ENCODE peak calls at places on chromosomes 1 and 21, in ten cellular contexts. One of them, this sample, is unnamed.

GRCh38 chr1:59730759-59731478 is 83.8 kb upstream of the HOOK1 start:
- DNase-seq in fibroblast of lung: peak
- DNase-seq in stimulated activated naive CD8-positive, alpha-beta T cell treated with anti-CD3 and anti-CD28 coated beads, Interleukin-15, Interleukin-2, amounts not matched to agents 100 U/mL and 50 U/mL, for 24 hours: no peak
- DNase-seq in stimulated activated CD8-positive, alpha-beta memory T cell treated with anti-CD3 and anti-CD28 coated beads, Interleukin-15, amount 100 ng/mL, for 24 hours: no peak
- DNase-seq in Peyer's patch: no peak
- DNase-seq in iPS-NIHi11: no peak
- DNase-seq in NCI-H82: no peak
- DNase-seq in progenitor cell of endocrine pancreas: no peak
- DNase-seq in EL: peak
- DNase-seq in HFF-Myc: peak
- DNase-seq in this sample: no peak

GRCh38 chr1:31938184-31938975 is at the start of gene PTP4A2:
- DNase-seq in iPS-NIHi11: peak
- DNase-seq in fibroblast of lung: peak
- DNase-seq in NCI-H82: peak
- DNase-seq in EL: peak
- DNase-seq in stimulated activated naive CD8-positive, alpha-beta T cell treated with anti-CD3 and anti-CD28 coated beads, Interleukin-15, Interleukin-2, amounts not matched to agents 100 U/mL and 50 U/mL, for 24 hours: peak
- DNase-seq in HFF-Myc: peak
- DNase-seq in Peyer's patch: peak
- DNase-seq in stimulated activated CD8-positive, alpha-beta memory T cell treated with anti-CD3 and anti-CD28 coated beads, Interleukin-15, amount 100 ng/mL, for 24 hours: peak
- DNase-seq in progenitor cell of endocrine pancreas: peak
- DNase-seq in this sample: peak

GRCh38 chr1:232179896-232180760 is 449.8 kb downstream of the SIPA1L2 start:
- DNase-seq in stimulated activated naive CD8-positive, alpha-beta T cell treated with anti-CD3 and anti-CD28 coated beads, Interleukin-15, Interleukin-2, amounts not matched to agents 100 U/mL and 50 U/mL, for 24 hours: no peak
- DNase-seq in stimulated activated CD8-positive, alpha-beta memory T cell treated with anti-CD3 and anti-CD28 coated beads, Interleukin-15, amount 100 ng/mL, for 24 hours: no peak
- DNase-seq in HFF-Myc: no peak
- DNase-seq in Peyer's patch: no peak
- DNase-seq in fibroblast of lung: no peak
- DNase-seq in progenitor cell of endocrine pancreas: no peak
- DNase-seq in iPS-NIHi11: no peak
- DNase-seq in EL: no peak
- DNase-seq in NCI-H82: no peak
- DNase-seq in this sample: no peak

GRCh38 chr1:2546515-2547209 is 9.5 kb upstream of the TNFRSF14 start:
- DNase-seq in Peyer's patch: peak
- DNase-seq in stimulated activated naive CD8-positive, alpha-beta T cell treated with anti-CD3 and anti-CD28 coated beads, Interleukin-15, Interleukin-2, amounts not matched to agents 100 U/mL and 50 U/mL, for 24 hours: peak
- DNase-seq in iPS-NIHi11: peak
- DNase-seq in fibroblast of lung: peak
- DNase-seq in stimulated activated CD8-positive, alpha-beta memory T cell treated with anti-CD3 and anti-CD28 coated beads, Interleukin-15, amount 100 ng/mL, for 24 hours: no peak
- DNase-seq in HFF-Myc: no peak
- DNase-seq in NCI-H82: peak
- DNase-seq in progenitor cell of endocrine pancreas: peak
- DNase-seq in EL: peak
- DNase-seq in this sample: peak

GRCh38 chr1:53608676-53609075 is 130.3 kb downstream of the GLIS1 start:
- DNase-seq in HFF-Myc: no peak
- DNase-seq in EL: peak
- DNase-seq in iPS-NIHi11: no peak
- DNase-seq in NCI-H82: no peak
- DNase-seq in stimulated activated CD8-positive, alpha-beta memory T cell treated with anti-CD3 and anti-CD28 coated beads, Interleukin-15, amount 100 ng/mL, for 24 hours: no peak
- DNase-seq in fibroblast of lung: no peak
- DNase-seq in progenitor cell of endocrine pancreas: no peak
- DNase-seq in stimulated activated naive CD8-positive, alpha-beta T cell treated with anti-CD3 and anti-CD28 coated beads, Interleukin-15, Interleukin-2, amounts not matched to agents 100 U/mL and 50 U/mL, for 24 hours: no peak
- DNase-seq in Peyer's patch: no peak
- DNase-seq in this sample: no peak

GRCh38 chr1:179194068-179194537 is 35.4 kb downstream of the ABL2 start:
- DNase-seq in Peyer's patch: no peak
- DNase-seq in HFF-Myc: no peak
- DNase-seq in EL: no peak
- DNase-seq in iPS-NIHi11: no peak
- DNase-seq in stimulated activated naive CD8-positive, alpha-beta T cell treated with anti-CD3 and anti-CD28 coated beads, Interleukin-15, Interleukin-2, amounts not matched to agents 100 U/mL and 50 U/mL, for 24 hours: no peak
- DNase-seq in NCI-H82: no peak
- DNase-seq in stimulated activated CD8-positive, alpha-beta memory T cell treated with anti-CD3 and anti-CD28 coated beads, Interleukin-15, amount 100 ng/mL, for 24 hours: no peak
- DNase-seq in fibroblast of lung: no peak
- DNase-seq in progenitor cell of endocrine pancreas: no peak
- DNase-seq in this sample: no peak

GRCh38 chr1:57101171-57101570 is 135.4 kb upstream of the C8B start:
- DNase-seq in fibroblast of lung: peak
- DNase-seq in NCI-H82: no peak
- DNase-seq in stimulated activated naive CD8-positive, alpha-beta T cell treated with anti-CD3 and anti-CD28 coated beads, Interleukin-15, Interleukin-2, amounts not matched to agents 100 U/mL and 50 U/mL, for 24 hours: no peak
- DNase-seq in progenitor cell of endocrine pancreas: no peak
- DNase-seq in iPS-NIHi11: no peak
- DNase-seq in HFF-Myc: no peak
- DNase-seq in stimulated activated CD8-positive, alpha-beta memory T cell treated with anti-CD3 and anti-CD28 coated beads, Interleukin-15, amount 100 ng/mL, for 24 hours: no peak
- DNase-seq in Peyer's patch: no peak
- DNase-seq in EL: no peak
- DNase-seq in this sample: no peak

GRCh38 chr1:203338335-203339036 is 12.4 kb downstream of the FMOD start:
- DNase-seq in stimulated activated CD8-positive, alpha-beta memory T cell treated with anti-CD3 and anti-CD28 coated beads, Interleukin-15, amount 100 ng/mL, for 24 hours: no peak
- DNase-seq in iPS-NIHi11: peak
- DNase-seq in HFF-Myc: peak
- DNase-seq in EL: peak
- DNase-seq in NCI-H82: peak
- DNase-seq in fibroblast of lung: peak
- DNase-seq in Peyer's patch: peak
- DNase-seq in progenitor cell of endocrine pancreas: peak
- DNase-seq in stimulated activated naive CD8-positive, alpha-beta T cell treated with anti-CD3 and anti-CD28 coated beads, Interleukin-15, Interleukin-2, amounts not matched to agents 100 U/mL and 50 U/mL, for 24 hours: peak
- DNase-seq in this sample: peak

GRCh38 chr1:108057536-108057935 is 92.6 kb upstream of the VAV3 start:
- DNase-seq in iPS-NIHi11: peak
- DNase-seq in EL: no peak
- DNase-seq in stimulated activated naive CD8-positive, alpha-beta T cell treated with anti-CD3 and anti-CD28 coated beads, Interleukin-15, Interleukin-2, amounts not matched to agents 100 U/mL and 50 U/mL, for 24 hours: no peak
- DNase-seq in fibroblast of lung: no peak
- DNase-seq in Peyer's patch: no peak
- DNase-seq in HFF-Myc: no peak
- DNase-seq in stimulated activated CD8-positive, alpha-beta memory T cell treated with anti-CD3 and anti-CD28 coated beads, Interleukin-15, amount 100 ng/mL, for 24 hours: no peak
- DNase-seq in NCI-H82: peak
- DNase-seq in progenitor cell of endocrine pancreas: no peak
- DNase-seq in this sample: peak

GRCh38 chr1:205565799-205566198 is 61.3 kb downstream of the CDK18 start:
- DNase-seq in NCI-H82: no peak
- DNase-seq in fibroblast of lung: no peak
- DNase-seq in stimulated activated naive CD8-positive, alpha-beta T cell treated with anti-CD3 and anti-CD28 coated beads, Interleukin-15, Interleukin-2, amounts not matched to agents 100 U/mL and 50 U/mL, for 24 hours: no peak
- DNase-seq in Peyer's patch: no peak
- DNase-seq in progenitor cell of endocrine pancreas: no peak
- DNase-seq in EL: no peak
- DNase-seq in HFF-Myc: no peak
- DNase-seq in iPS-NIHi11: no peak
- DNase-seq in stimulated activated CD8-positive, alpha-beta memory T cell treated with anti-CD3 and anti-CD28 coated beads, Interleukin-15, amount 100 ng/mL, for 24 hours: no peak
- DNase-seq in this sample: no peak

GRCh38 chr1:50527249-50527986 is 104.2 kb upstream of the DMRTA2 start:
- DNase-seq in EL: no peak
- DNase-seq in iPS-NIHi11: no peak
- DNase-seq in stimulated activated CD8-positive, alpha-beta memory T cell treated with anti-CD3 and anti-CD28 coated beads, Interleukin-15, amount 100 ng/mL, for 24 hours: no peak
- DNase-seq in progenitor cell of endocrine pancreas: no peak
- DNase-seq in NCI-H82: no peak
- DNase-seq in Peyer's patch: no peak
- DNase-seq in HFF-Myc: no peak
- DNase-seq in stimulated activated naive CD8-positive, alpha-beta T cell treated with anti-CD3 and anti-CD28 coated beads, Interleukin-15, Interleukin-2, amounts not matched to agents 100 U/mL and 50 U/mL, for 24 hours: no peak
- DNase-seq in fibroblast of lung: no peak
- DNase-seq in this sample: no peak

GRCh38 chr1:61914823-61915482 is 172.7 kb downstream of the PATJ start:
- DNase-seq in stimulated activated CD8-positive, alpha-beta memory T cell treated with anti-CD3 and anti-CD28 coated beads, Interleukin-15, amount 100 ng/mL, for 24 hours: no peak
- DNase-seq in fibroblast of lung: peak
- DNase-seq in progenitor cell of endocrine pancreas: no peak
- DNase-seq in HFF-Myc: no peak
- DNase-seq in NCI-H82: no peak
- DNase-seq in Peyer's patch: no peak
- DNase-seq in EL: no peak
- DNase-seq in iPS-NIHi11: no peak
- DNase-seq in stimulated activated naive CD8-positive, alpha-beta T cell treated with anti-CD3 and anti-CD28 coated beads, Interleukin-15, Interleukin-2, amounts not matched to agents 100 U/mL and 50 U/mL, for 24 hours: no peak
- DNase-seq in this sample: peak

GRCh38 chr1:235027076-235027861 is 101.4 kb downstream of the TOMM20 start:
- DNase-seq in fibroblast of lung: no peak
- DNase-seq in HFF-Myc: no peak
- DNase-seq in NCI-H82: no peak
- DNase-seq in Peyer's patch: no peak
- DNase-seq in stimulated activated CD8-positive, alpha-beta memory T cell treated with anti-CD3 and anti-CD28 coated beads, Interleukin-15, amount 100 ng/mL, for 24 hours: no peak
- DNase-seq in stimulated activated naive CD8-positive, alpha-beta T cell treated with anti-CD3 and anti-CD28 coated beads, Interleukin-15, Interleukin-2, amounts not matched to agents 100 U/mL and 50 U/mL, for 24 hours: peak
- DNase-seq in iPS-NIHi11: no peak
- DNase-seq in progenitor cell of endocrine pancreas: no peak
- DNase-seq in EL: no peak
- DNase-seq in this sample: no peak

GRCh38 chr1:45945426-45945825 is 142.0 kb downstream of the MAST2 start:
- DNase-seq in NCI-H82: peak
- DNase-seq in stimulated activated CD8-positive, alpha-beta memory T cell treated with anti-CD3 and anti-CD28 coated beads, Interleukin-15, amount 100 ng/mL, for 24 hours: no peak
- DNase-seq in progenitor cell of endocrine pancreas: no peak
- DNase-seq in HFF-Myc: no peak
- DNase-seq in Peyer's patch: no peak
- DNase-seq in fibroblast of lung: peak
- DNase-seq in EL: peak
- DNase-seq in iPS-NIHi11: no peak
- DNase-seq in stimulated activated naive CD8-positive, alpha-beta T cell treated with anti-CD3 and anti-CD28 coated beads, Interleukin-15, Interleukin-2, amounts not matched to agents 100 U/mL and 50 U/mL, for 24 hours: no peak
- DNase-seq in this sample: no peak

GRCh38 chr1:211323156-211324063 is 3.2 kb upstream of the TRAF5 start:
- DNase-seq in stimulated activated CD8-positive, alpha-beta memory T cell treated with anti-CD3 and anti-CD28 coated beads, Interleukin-15, amount 100 ng/mL, for 24 hours: no peak
- DNase-seq in fibroblast of lung: peak
- DNase-seq in progenitor cell of endocrine pancreas: no peak
- DNase-seq in iPS-NIHi11: peak
- DNase-seq in stimulated activated naive CD8-positive, alpha-beta T cell treated with anti-CD3 and anti-CD28 coated beads, Interleukin-15, Interleukin-2, amounts not matched to agents 100 U/mL and 50 U/mL, for 24 hours: peak
- DNase-seq in NCI-H82: peak
- DNase-seq in Peyer's patch: peak
- DNase-seq in EL: peak
- DNase-seq in HFF-Myc: no peak
- DNase-seq in this sample: peak

GRCh38 chr1:30407030-30407861 is 316.1 kb downstream of the MATN1 start:
- DNase-seq in iPS-NIHi11: peak
- DNase-seq in fibroblast of lung: peak
- DNase-seq in progenitor cell of endocrine pancreas: peak
- DNase-seq in EL: no peak
- DNase-seq in NCI-H82: no peak
- DNase-seq in stimulated activated CD8-positive, alpha-beta memory T cell treated with anti-CD3 and anti-CD28 coated beads, Interleukin-15, amount 100 ng/mL, for 24 hours: no peak
- DNase-seq in Peyer's patch: peak
- DNase-seq in stimulated activated naive CD8-positive, alpha-beta T cell treated with anti-CD3 and anti-CD28 coated beads, Interleukin-15, Interleukin-2, amounts not matched to agents 100 U/mL and 50 U/mL, for 24 hours: no peak
- DNase-seq in HFF-Myc: no peak
- DNase-seq in this sample: no peak

GRCh38 chr21:36005018-36005417 is 55.3 kb downstream of the SETD4 start:
- DNase-seq in iPS-NIHi11: no peak
- DNase-seq in EL: no peak
- DNase-seq in NCI-H82: no peak
- DNase-seq in fibroblast of lung: no peak
- DNase-seq in progenitor cell of endocrine pancreas: no peak
- DNase-seq in Peyer's patch: no peak
- DNase-seq in stimulated activated CD8-positive, alpha-beta memory T cell treated with anti-CD3 and anti-CD28 coated beads, Interleukin-15, amount 100 ng/mL, for 24 hours: no peak
- DNase-seq in stimulated activated naive CD8-positive, alpha-beta T cell treated with anti-CD3 and anti-CD28 coated beads, Interleukin-15, Interleukin-2, amounts not matched to agents 100 U/mL and 50 U/mL, for 24 hours: no peak
- DNase-seq in HFF-Myc: no peak
- DNase-seq in this sample: no peak

GRCh38 chr1:93749894-93750301 is 68.3 kb upstream of the BCAR3 start:
- DNase-seq in NCI-H82: peak
- DNase-seq in Peyer's patch: no peak
- DNase-seq in progenitor cell of endocrine pancreas: no peak
- DNase-seq in EL: no peak
- DNase-seq in HFF-Myc: no peak
- DNase-seq in stimulated activated naive CD8-positive, alpha-beta T cell treated with anti-CD3 and anti-CD28 coated beads, Interleukin-15, Interleukin-2, amounts not matched to agents 100 U/mL and 50 U/mL, for 24 hours: no peak
- DNase-seq in stimulated activated CD8-positive, alpha-beta memory T cell treated with anti-CD3 and anti-CD28 coated beads, Interleukin-15, amount 100 ng/mL, for 24 hours: no peak
- DNase-seq in iPS-NIHi11: peak
- DNase-seq in fibroblast of lung: no peak
- DNase-seq in this sample: no peak

GRCh38 chr1:50279622-50280320 is 143.5 kb downstream of the DMRTA2 start:
- DNase-seq in iPS-NIHi11: peak
- DNase-seq in Peyer's patch: no peak
- DNase-seq in NCI-H82: peak
- DNase-seq in EL: no peak
- DNase-seq in HFF-Myc: no peak
- DNase-seq in fibroblast of lung: peak
- DNase-seq in stimulated activated CD8-positive, alpha-beta memory T cell treated with anti-CD3 and anti-CD28 coated beads, Interleukin-15, amount 100 ng/mL, for 24 hours: no peak
- DNase-seq in progenitor cell of endocrine pancreas: peak
- DNase-seq in stimulated activated naive CD8-positive, alpha-beta T cell treated with anti-CD3 and anti-CD28 coated beads, Interleukin-15, Interleukin-2, amounts not matched to agents 100 U/mL and 50 U/mL, for 24 hours: peak
- DNase-seq in this sample: peak

GRCh38 chr1:160127865-160128523 is 12.4 kb downstream of the ATP1A2 start:
- DNase-seq in stimulated activated CD8-positive, alpha-beta memory T cell treated with anti-CD3 and anti-CD28 coated beads, Interleukin-15, amount 100 ng/mL, for 24 hours: no peak
- DNase-seq in EL: peak
- DNase-seq in Peyer's patch: no peak
- DNase-seq in stimulated activated naive CD8-positive, alpha-beta T cell treated with anti-CD3 and anti-CD28 coated beads, Interleukin-15, Interleukin-2, amounts not matched to agents 100 U/mL and 50 U/mL, for 24 hours: no peak
- DNase-seq in iPS-NIHi11: no peak
- DNase-seq in progenitor cell of endocrine pancreas: no peak
- DNase-seq in HFF-Myc: no peak
- DNase-seq in fibroblast of lung: peak
- DNase-seq in NCI-H82: no peak
- DNase-seq in this sample: no peak

GRCh38 chr1:115949156-115949555 is 27.2 kb upstream of the SLC22A15 start:
- DNase-seq in progenitor cell of endocrine pancreas: no peak
- DNase-seq in stimulated activated naive CD8-positive, alpha-beta T cell treated with anti-CD3 and anti-CD28 coated beads, Interleukin-15, Interleukin-2, amounts not matched to agents 100 U/mL and 50 U/mL, for 24 hours: no peak
- DNase-seq in stimulated activated CD8-positive, alpha-beta memory T cell treated with anti-CD3 and anti-CD28 coated beads, Interleukin-15, amount 100 ng/mL, for 24 hours: no peak
- DNase-seq in iPS-NIHi11: no peak
- DNase-seq in NCI-H82: no peak
- DNase-seq in HFF-Myc: no peak
- DNase-seq in Peyer's patch: no peak
- DNase-seq in EL: peak
- DNase-seq in fibroblast of lung: no peak
- DNase-seq in this sample: no peak

GRCh38 chr1:150243003-150243402 is 7.1 kb upstream of the ANP32E start:
- DNase-seq in stimulated activated CD8-positive, alpha-beta memory T cell treated with anti-CD3 and anti-CD28 coated beads, Interleukin-15, amount 100 ng/mL, for 24 hours: no peak
- DNase-seq in fibroblast of lung: no peak
- DNase-seq in EL: no peak
- DNase-seq in NCI-H82: no peak
- DNase-seq in Peyer's patch: no peak
- DNase-seq in progenitor cell of endocrine pancreas: no peak
- DNase-seq in stimulated activated naive CD8-positive, alpha-beta T cell treated with anti-CD3 and anti-CD28 coated beads, Interleukin-15, Interleukin-2, amounts not matched to agents 100 U/mL and 50 U/mL, for 24 hours: no peak
- DNase-seq in iPS-NIHi11: no peak
- DNase-seq in HFF-Myc: no peak
- DNase-seq in this sample: no peak

GRCh38 chr1:24299901-24300300 is 19.3 kb upstream of the GRHL3 start:
- DNase-seq in stimulated activated naive CD8-positive, alpha-beta T cell treated with anti-CD3 and anti-CD28 coated beads, Interleukin-15, Interleukin-2, amounts not matched to agents 100 U/mL and 50 U/mL, for 24 hours: no peak
- DNase-seq in stimulated activated CD8-positive, alpha-beta memory T cell treated with anti-CD3 and anti-CD28 coated beads, Interleukin-15, amount 100 ng/mL, for 24 hours: no peak
- DNase-seq in NCI-H82: no peak
- DNase-seq in progenitor cell of endocrine pancreas: no peak
- DNase-seq in Peyer's patch: no peak
- DNase-seq in iPS-NIHi11: no peak
- DNase-seq in fibroblast of lung: no peak
- DNase-seq in HFF-Myc: no peak
- DNase-seq in EL: no peak
- DNase-seq in this sample: no peak

GRCh38 chr1:38336308-38336707 is 289.7 kb upstream of the POU3F1 start:
- DNase-seq in iPS-NIHi11: no peak
- DNase-seq in fibroblast of lung: no peak
- DNase-seq in NCI-H82: no peak
- DNase-seq in stimulated activated naive CD8-positive, alpha-beta T cell treated with anti-CD3 and anti-CD28 coated beads, Interleukin-15, Interleukin-2, amounts not matched to agents 100 U/mL and 50 U/mL, for 24 hours: no peak
- DNase-seq in Peyer's patch: no peak
- DNase-seq in HFF-Myc: no peak
- DNase-seq in stimulated activated CD8-positive, alpha-beta memory T cell treated with anti-CD3 and anti-CD28 coated beads, Interleukin-15, amount 100 ng/mL, for 24 hours: no peak
- DNase-seq in progenitor cell of endocrine pancreas: no peak
- DNase-seq in EL: no peak
- DNase-seq in this sample: no peak

GRCh38 chr1:246300653-246301549 is 206.2 kb downstream of the SMYD3 start:
- DNase-seq in NCI-H82: no peak
- DNase-seq in Peyer's patch: no peak
- DNase-seq in stimulated activated naive CD8-positive, alpha-beta T cell treated with anti-CD3 and anti-CD28 coated beads, Interleukin-15, Interleukin-2, amounts not matched to agents 100 U/mL and 50 U/mL, for 24 hours: no peak
- DNase-seq in HFF-Myc: no peak
- DNase-seq in stimulated activated CD8-positive, alpha-beta memory T cell treated with anti-CD3 and anti-CD28 coated beads, Interleukin-15, amount 100 ng/mL, for 24 hours: no peak
- DNase-seq in fibroblast of lung: no peak
- DNase-seq in iPS-NIHi11: no peak
- DNase-seq in EL: no peak
- DNase-seq in progenitor cell of endocrine pancreas: no peak
- DNase-seq in this sample: no peak

GRCh38 chr1:11333631-11334030 is 60.6 kb downstream of the UBIAD1 start:
- DNase-seq in NCI-H82: no peak
- DNase-seq in HFF-Myc: no peak
- DNase-seq in progenitor cell of endocrine pancreas: no peak
- DNase-seq in fibroblast of lung: no peak
- DNase-seq in Peyer's patch: no peak
- DNase-seq in stimulated activated CD8-positive, alpha-beta memory T cell treated with anti-CD3 and anti-CD28 coated beads, Interleukin-15, amount 100 ng/mL, for 24 hours: no peak
- DNase-seq in stimulated activated naive CD8-positive, alpha-beta T cell treated with anti-CD3 and anti-CD28 coated beads, Interleukin-15, Interleukin-2, amounts not matched to agents 100 U/mL and 50 U/mL, for 24 hours: no peak
- DNase-seq in iPS-NIHi11: no peak
- DNase-seq in EL: no peak
- DNase-seq in this sample: no peak

GRCh38 chr1:46747683-46748288 is 28.9 kb upstream of the EFCAB14 start:
- DNase-seq in stimulated activated CD8-positive, alpha-beta memory T cell treated with anti-CD3 and anti-CD28 coated beads, Interleukin-15, amount 100 ng/mL, for 24 hours: no peak
- DNase-seq in iPS-NIHi11: peak
- DNase-seq in Peyer's patch: no peak
- DNase-seq in HFF-Myc: peak
- DNase-seq in fibroblast of lung: peak
- DNase-seq in EL: peak
- DNase-seq in NCI-H82: peak
- DNase-seq in progenitor cell of endocrine pancreas: no peak
- DNase-seq in stimulated activated naive CD8-positive, alpha-beta T cell treated with anti-CD3 and anti-CD28 coated beads, Interleukin-15, Interleukin-2, amounts not matched to agents 100 U/mL and 50 U/mL, for 24 hours: no peak
- DNase-seq in this sample: peak

GRCh38 chr1:191578281-191578680 is 580.0 kb upstream of the RGS18 start:
- DNase-seq in progenitor cell of endocrine pancreas: no peak
- DNase-seq in NCI-H82: no peak
- DNase-seq in Peyer's patch: no peak
- DNase-seq in stimulated activated CD8-positive, alpha-beta memory T cell treated with anti-CD3 and anti-CD28 coated beads, Interleukin-15, amount 100 ng/mL, for 24 hours: no peak
- DNase-seq in fibroblast of lung: no peak
- DNase-seq in stimulated activated naive CD8-positive, alpha-beta T cell treated with anti-CD3 and anti-CD28 coated beads, Interleukin-15, Interleukin-2, amounts not matched to agents 100 U/mL and 50 U/mL, for 24 hours: no peak
- DNase-seq in HFF-Myc: no peak
- DNase-seq in iPS-NIHi11: no peak
- DNase-seq in EL: no peak
- DNase-seq in this sample: no peak

This sample was measured in nephron progenitor cell.